ENCODE peak calls at places on chromosomes 6 and 20, in seven cellular contexts. F, U, N, A, P, K and E are unnamed samples. For H3K4me1, the result is how much of the 10 kb centered on the place peaks cover.

GRCh38 chr6:113178349-113178748 is 678.8 kb upstream of the MARCKS start:
- DNase-seq in F (no peak), K (no peak), U (no peak), A (no peak), P (no peak), N (peak), E (no peak)

GRCh38 chr6:90088009-90088408 is 193.7 kb downstream of the GJA10 start:
- DNase-seq in F (no peak), N (peak), P (no peak), A (no peak), K (peak), U (no peak), E (peak)

GRCh38 chr6:166691199-166691598 is 64.1 kb upstream of the RPS6KA2 start:
- DNase-seq in K (peak), A (no peak), U (no peak), F (peak), N (peak), P (no peak), E (peak)

GRCh38 chr6:8299034-8299433 is 136.3 kb downstream of the SLC35B3 start:
- DNase-seq in P (no peak), F (no peak), N (no peak), A (no peak), U (no peak), K (no peak), E (no peak)

GRCh38 chr6:109279628-109280027 is 102.6 kb downstream of the CD164 start:
- DNase-seq in P (no peak), F (no peak), N (no peak), K (no peak), U (no peak), A (no peak), E (no peak)

GRCh38 chr20:36507746-36508145 is 33.6 kb upstream of the MYL9 start:
- DNase-seq in P (no peak), N (no peak), A (no peak), F (no peak), U (no peak), K (peak), E (no peak)

GRCh38 chr6:30341249-30341648 is 3.7 kb upstream of the RPP21 start:
- DNase-seq in F (no peak), N (no peak), A (no peak), K (no peak), P (no peak), U (no peak), E (no peak)

GRCh38 chr6:156774872-156775405 is 2.2 kb upstream of the ARID1B start:
- DNase-seq in K (no peak), A (no peak), U (no peak), F (peak), N (no peak), P (no peak), E (no peak)

GRCh38 chr20:50283922-50284810 is 93.5 kb downstream of the CEBPB start:
- DNase-seq in P (no peak), U (no peak), F (no peak), A (no peak), N (peak), K (peak), E (peak)

GRCh38 chr6:52063584-52064400 is 23.6 kb downstream of the PKHD1 start:
- DNase-seq in N (peak), A (peak), F (peak), U (peak), P (no peak), K (peak), E (peak)

DNA sequence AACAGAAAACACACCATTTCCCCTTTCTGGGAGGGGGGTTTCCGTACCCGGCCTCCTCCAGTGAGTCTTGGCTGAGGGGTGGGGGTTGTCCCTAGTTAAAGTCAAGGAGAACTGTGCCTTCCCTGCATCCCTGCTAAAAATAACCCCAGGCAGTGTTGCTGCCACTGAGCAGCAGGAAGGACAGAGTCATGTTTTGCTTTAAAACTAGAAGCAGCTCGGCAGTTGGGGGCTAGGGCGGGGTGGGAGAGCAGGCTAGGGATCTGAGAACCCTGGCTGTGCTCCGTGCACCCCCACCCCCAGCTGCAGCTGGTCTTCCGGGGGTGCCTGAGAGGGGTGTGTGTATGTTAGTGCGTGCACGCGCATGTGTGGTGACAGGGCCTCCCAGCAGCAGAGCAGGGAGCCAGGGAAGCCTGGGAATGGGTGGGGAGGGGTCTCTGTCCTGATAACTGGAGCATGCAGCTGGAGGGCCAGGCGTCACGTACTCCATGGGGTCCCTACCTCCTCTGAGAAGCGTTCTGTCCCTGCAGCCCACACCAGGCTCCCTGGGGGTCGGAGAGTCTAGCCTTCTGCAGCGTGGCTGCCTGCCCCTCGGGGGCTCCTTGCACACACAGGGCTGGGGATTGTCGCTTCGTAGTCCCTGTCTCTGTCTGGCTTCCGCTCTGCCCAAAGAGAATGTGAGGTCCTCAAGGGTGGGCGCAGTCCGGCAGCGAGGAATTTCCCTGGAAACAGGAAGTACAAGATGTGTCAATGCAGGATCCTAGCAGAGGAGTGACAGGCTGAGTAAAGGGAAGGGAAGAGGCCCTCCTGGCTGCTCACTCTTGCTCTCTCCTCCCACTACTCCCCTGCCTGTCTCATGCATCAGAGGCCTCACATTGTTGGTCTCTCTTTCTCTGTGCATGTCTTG is 16.8 kb upstream of the ARMC12 start:
- DNase-seq in F (peak), N (peak), A (peak), K (peak), U (no peak), P (peak), E (peak)
- H3K4me1 ChIP-seq in F (under half), N (under half), A (under half), K (under half), U (under half), P (under half), E (under half)

GRCh38 chr6:152682141-152682540 is 15.6 kb upstream of the MYCT1 start:
- DNase-seq in U (no peak), P (no peak), F (peak), N (no peak), K (peak), A (no peak), E (no peak)
- H2BK120ac ChIP-seq in U (no peak), P (peak), F (peak), N (no peak), K (no peak), A (no peak), E (no peak)

DNA sequence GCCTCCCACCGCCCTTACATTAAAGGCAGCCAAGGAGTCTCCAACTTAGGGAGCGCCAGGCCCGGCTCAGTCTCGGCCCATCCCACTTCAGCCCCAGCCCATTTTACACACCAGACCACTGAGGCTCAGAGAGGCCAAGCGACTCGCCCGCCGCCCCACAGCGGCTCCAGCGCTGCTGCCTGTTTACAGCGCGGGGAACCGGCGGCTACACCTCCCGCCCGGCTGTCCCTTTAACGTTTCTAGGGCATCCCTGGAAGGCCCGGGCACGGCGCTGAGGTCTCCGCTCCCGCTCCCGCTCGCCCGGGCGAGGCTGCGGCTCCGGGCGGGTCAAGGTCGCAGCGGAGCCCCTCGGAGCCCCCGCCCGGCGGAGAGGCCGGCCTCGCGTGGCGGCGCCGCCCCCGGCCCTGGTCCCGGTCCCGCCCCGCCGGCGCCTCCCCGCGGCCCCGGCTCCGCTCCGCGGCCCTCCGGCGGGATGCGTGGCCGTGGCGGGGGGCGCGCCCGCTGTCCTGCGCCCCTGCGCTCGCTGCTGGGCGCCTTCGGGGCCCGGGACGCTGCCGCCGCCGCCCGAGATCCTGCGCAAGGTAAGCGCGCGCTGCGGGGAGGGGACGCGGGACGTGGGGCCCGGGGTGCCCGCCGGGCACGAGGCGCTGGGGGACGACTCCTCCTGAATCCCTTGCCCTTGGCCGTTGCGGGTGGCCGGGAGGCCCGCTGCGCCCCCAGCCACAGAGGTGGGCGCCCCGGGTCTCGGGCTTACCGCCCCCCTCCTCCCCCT is 27.1 kb upstream of the PHACTR3 start:
- DNase-seq in F (no peak), P (peak), N (no peak), U (no peak), K (no peak), A (no peak), E (no peak)
- H3K4me1 ChIP-seq in F (under half), P (under half), N (under half), U (under half), K (under half), A (under half), E (under half)

GRCh38 chr6:155384343-155384742 is 70.1 kb upstream of the TFB1M start:
- DNase-seq in A (no peak), F (no peak), U (no peak), N (no peak), K (no peak), P (no peak), E (no peak)
- H2BK120ac ChIP-seq in A (no peak), F (no peak), U (no peak), N (no peak), K (no peak), P (no peak), E (no peak)

GRCh38 chr6:35495258-35496035 is 1.4 kb downstream of the TEAD3 start:
- DNase-seq in F (no peak), K (peak), P (no peak), A (no peak), U (no peak), N (peak), E (peak)

GRCh38 chr6:35496036-35496850 is 636 bp downstream of the TEAD3 start:
- DNase-seq in F (peak), U (peak), A (no peak), N (no peak), K (peak), P (no peak), E (no peak)

GRCh38 chr6:35497571-35498406 is 910 bp upstream of the TEAD3 start:
- DNase-seq in N (peak), F (peak), P (peak), A (peak), U (peak), K (peak), E (peak)

GRCh38 chr6:35498407-35499045 is 1.6 kb upstream of the TEAD3 start:
- DNase-seq in K (peak), N (no peak), A (no peak), U (no peak), P (no peak), F (peak), E (no peak)

DNA sequence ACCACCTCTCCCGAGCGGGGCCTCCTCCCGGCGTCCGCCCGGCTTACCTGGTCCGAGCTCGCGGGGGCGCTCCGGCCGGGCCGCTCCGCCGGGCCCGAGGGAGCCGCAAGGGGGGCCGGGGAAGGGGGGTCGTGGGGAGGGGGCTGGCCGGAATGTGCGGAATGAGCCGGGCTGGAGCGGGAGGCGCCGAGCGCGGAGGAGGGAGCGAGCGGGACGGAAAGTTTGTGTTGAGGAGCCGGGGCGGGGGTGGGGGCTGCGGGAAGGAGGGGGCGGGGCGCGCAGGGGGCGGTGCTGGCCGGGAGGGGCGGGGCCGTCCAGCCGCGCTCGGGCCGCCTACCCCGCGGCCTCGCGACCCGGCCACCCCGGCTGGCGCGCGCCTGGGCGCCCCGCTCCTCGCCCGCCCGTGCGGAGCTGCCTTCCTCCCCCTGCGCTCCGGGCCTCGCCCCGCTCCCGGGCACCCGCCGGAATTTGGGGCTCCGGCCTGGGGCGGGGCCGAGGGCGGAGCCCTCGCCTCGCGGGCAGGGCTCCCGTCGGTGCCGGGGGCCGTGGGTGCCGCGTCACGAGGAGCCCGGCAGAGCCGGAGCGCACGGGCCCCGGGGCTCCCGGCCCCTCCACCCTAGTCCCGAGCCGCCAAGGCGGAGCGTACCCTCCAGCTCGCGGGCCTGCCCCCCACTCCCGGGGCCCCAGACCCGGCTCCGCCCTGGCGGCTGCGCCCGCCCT is at the start of gene TEAD3:
- DNase-seq in N (peak), A (peak), P (no peak), F (peak), K (peak), U (peak), E (peak)
- H3K4me1 ChIP-seq in N (under half), A (under half), P (under half), F (under half), K (under half), U (half or more), E (half or more)

GRCh38 chr20:13279171-13279570 is 58.1 kb downstream of the ISM1 start:
- DNase-seq in A (no peak), U (no peak), K (no peak), F (no peak), N (no peak), P (no peak), E (no peak)
- H2BK120ac ChIP-seq in A (no peak), U (no peak), K (no peak), F (no peak), N (no peak), P (no peak), E (no peak)

DNA sequence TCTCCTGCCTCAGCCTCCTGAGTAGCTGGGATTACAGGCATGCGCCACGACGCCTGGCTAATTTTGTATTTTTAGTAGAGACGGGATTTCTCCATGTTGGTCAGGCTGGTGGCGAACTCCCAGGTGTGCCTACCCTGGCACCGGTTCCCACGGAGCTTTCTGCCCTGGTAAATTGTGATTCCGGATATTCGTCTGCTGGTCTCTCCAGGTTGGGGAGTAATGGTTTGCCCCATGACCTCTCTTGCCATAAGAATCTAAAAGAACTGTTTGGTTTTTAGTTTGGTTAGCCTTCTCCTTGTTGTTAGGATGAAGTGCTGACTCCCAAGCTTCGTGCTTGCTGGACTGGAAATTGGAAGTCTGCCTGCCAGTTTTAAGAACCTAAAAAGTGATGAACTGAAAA is 223.8 kb downstream of the BCAS1 start:
- DNase-seq in U (no peak), K (no peak), P (no peak), A (no peak), N (no peak), F (no peak), E (no peak)
- H3K4me1 ChIP-seq in U (under half), K (under half), P (under half), A (under half), N (under half), F (under half), E (under half)

DNA sequence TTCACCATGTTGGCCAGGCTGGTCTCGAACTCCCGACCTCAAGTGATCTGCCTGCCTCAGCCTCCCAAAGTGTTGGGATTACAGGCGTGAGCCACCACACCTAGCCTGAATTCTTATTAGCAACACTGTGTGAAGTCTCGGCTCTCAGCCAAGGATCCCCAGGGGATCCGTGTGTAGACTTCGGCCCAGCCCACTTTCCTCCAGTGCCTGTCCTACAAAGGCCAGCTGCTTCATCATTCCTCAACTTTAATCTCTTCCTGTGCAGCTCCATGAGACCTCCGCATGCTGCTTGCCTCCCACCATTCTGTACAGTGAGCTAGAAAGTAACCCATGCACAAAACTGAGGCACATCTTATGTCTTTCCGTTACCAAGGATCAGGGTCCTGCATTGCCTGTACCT is 71.8 kb downstream of the SAMD3 start:
- DNase-seq in F (no peak), N (no peak), K (no peak), U (no peak), P (no peak), A (no peak), E (no peak)
- H2BK120ac ChIP-seq in F (no peak), N (no peak), K (no peak), U (no peak), P (no peak), A (no peak), E (no peak)